ENCODE peak calls at places on chromosomes 5 and 9, in four cellular contexts. B is BE2C, E is IMR-90, K is adrenal gland. F is an unnamed sample.

GRCh38 chr5:117803533-117803932 is 1184.8 kb downstream of the DTWD2 start:
- DNase-seq in B (no peak), E (peak; percentile 90), K (no peak), F (peak; percentile 93)

GRCh38 chr5:123178693-123179092 is 89.7 kb downstream of the PRDM6 start:
- DNase-seq in B (no peak), E (no peak), K (no peak), F (no peak)

GRCh38 chr9:95385521-95385920 is 68.0 kb upstream of the FANCC start:
- DNase-seq in B (no peak), E (no peak), K (no peak), F (no peak)

GRCh38 chr9:17810293-17810692 is 231.4 kb downstream of the SH3GL2 start:
- DNase-seq in B (no peak), E (no peak), K (no peak), F (no peak)

GRCh38 chr9:5800969-5801738 is 31.8 kb downstream of the ERMP1 start:
- DNase-seq in B (no peak), E (no peak), K (no peak), F (no peak)

GRCh38 chr5:87541668-87542067 is 128.9 kb upstream of the CCNH start:
- DNase-seq in B (no peak), E (no peak), K (no peak), F (no peak)

GRCh38 chr9:135310134-135310533 is 169.4 kb upstream of the PPP1R26 start:
- DNase-seq in B (peak; percentile 75), E (no peak), K (no peak), F (no peak)

GRCh38 chr5:115842952-115843351 is 1.2 kb downstream of the AP3S1 start:
- DNase-seq in B (no peak), E (no peak), K (no peak), F (no peak)

GRCh38 chr5:149728303-149728702 is 1.8 kb upstream of the PPARGC1B start:
- DNase-seq in B (no peak), E (no peak), K (no peak), F (no peak)

GRCh38 chr5:60722416-60722815 is 22.4 kb upstream of the DEPDC1B start:
- DNase-seq in B (no peak), E (no peak), K (no peak), F (no peak)

GRCh38 chr5:153490124-153491085 is at the start of gene GRIA1:
- DNase-seq in B (no peak), E (peak; percentile 9), K (no peak), F (no peak)
- H3K4me3 ChIP-seq in B (peak within 1 kb of the TSS; percentile 15), E (peak within 1 kb of the TSS; percentile 24), K (no peak within 1 kb of the TSS), F (peak within 1 kb of the TSS; percentile 48)

DNA sequence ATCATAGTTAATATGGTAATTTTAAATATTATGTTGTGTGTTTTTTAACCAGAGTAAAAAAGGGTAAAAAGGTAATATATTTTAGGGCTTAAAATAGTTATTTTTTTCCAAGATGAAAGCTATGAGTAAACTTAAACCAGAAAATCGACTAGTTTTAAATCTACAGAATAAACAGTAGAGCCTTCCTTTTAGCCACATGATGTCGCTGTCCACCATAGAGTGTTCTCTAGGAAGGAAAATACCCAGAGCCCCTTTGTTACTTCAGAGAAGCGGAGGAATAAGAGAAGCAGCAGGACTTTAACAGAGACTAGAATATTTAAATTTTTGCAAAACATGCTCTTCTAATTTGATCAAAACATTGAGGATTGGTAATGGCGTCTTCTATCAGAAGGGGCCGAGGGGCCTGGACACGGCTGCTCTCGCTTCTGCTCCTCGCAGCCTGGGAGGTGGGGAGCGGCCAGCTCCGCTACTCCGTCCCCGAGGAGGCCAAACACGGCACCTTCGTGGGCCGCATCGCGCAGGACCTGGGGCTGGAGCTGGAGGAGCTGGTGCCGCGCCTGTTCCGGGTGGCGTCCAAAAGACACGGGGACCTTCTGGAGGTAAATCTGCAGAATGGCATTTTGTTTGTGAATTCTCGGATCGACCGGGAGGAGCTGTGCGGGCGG is at the start of gene PCDHA2:
- DNase-seq in B (peak; percentile 59), E (no peak), K (no peak), F (no peak)
- TF ChIP-seq CTCF in B (peak; percentile 87), E (no peak), K (no peak), F (no peak)

GRCh38 chr5:128815201-128815600 is 150.1 kb upstream of the SLC27A6 start:
- DNase-seq in B (no peak), E (no peak), K (no peak), F (no peak)
- H3K36me3 ChIP-seq in B (no peaks in the 10 kb centered on the region), E (no peaks in the 10 kb centered on the region), K (no peaks in the 10 kb centered on the region), F (no peaks in the 10 kb centered on the region)

GRCh38 chr9:106860731-106861584 is 2.0 kb upstream of the ZNF462 start:
- DNase-seq in B (peak; percentile 20), E (peak; percentile 38), K (peak; percentile 47), F (no peak)
- H3K4me3 ChIP-seq in B (peak overlapping the region; percentile 94), E (peak overlapping the region; percentile 68), K (peak overlapping the region; percentile 30), F (peak overlapping the region; percentile 77)

GRCh38 chr5:176619203-176619568 is 9.2 kb upstream of the GPRIN1 start:
- DNase-seq in B (peak; percentile 99), E (peak; percentile 86), K (peak; percentile 83), F (peak; percentile 14)
- TF ChIP-seq CTCF in B (peak; percentile 52), E (peak; percentile 72), K (no peak), F (peak; percentile 54)

GRCh38 chr9:133640160-133640559 is 4.0 kb downstream of the DBH start:
- DNase-seq in B (no peak), E (no peak), K (no peak), F (no peak)
- H3K36me3 ChIP-seq in B (peaks cover 62% of the 10 kb centered on the region), E (no peaks in the 10 kb centered on the region), K (no peaks in the 10 kb centered on the region), F (no peaks in the 10 kb centered on the region)

DNA sequence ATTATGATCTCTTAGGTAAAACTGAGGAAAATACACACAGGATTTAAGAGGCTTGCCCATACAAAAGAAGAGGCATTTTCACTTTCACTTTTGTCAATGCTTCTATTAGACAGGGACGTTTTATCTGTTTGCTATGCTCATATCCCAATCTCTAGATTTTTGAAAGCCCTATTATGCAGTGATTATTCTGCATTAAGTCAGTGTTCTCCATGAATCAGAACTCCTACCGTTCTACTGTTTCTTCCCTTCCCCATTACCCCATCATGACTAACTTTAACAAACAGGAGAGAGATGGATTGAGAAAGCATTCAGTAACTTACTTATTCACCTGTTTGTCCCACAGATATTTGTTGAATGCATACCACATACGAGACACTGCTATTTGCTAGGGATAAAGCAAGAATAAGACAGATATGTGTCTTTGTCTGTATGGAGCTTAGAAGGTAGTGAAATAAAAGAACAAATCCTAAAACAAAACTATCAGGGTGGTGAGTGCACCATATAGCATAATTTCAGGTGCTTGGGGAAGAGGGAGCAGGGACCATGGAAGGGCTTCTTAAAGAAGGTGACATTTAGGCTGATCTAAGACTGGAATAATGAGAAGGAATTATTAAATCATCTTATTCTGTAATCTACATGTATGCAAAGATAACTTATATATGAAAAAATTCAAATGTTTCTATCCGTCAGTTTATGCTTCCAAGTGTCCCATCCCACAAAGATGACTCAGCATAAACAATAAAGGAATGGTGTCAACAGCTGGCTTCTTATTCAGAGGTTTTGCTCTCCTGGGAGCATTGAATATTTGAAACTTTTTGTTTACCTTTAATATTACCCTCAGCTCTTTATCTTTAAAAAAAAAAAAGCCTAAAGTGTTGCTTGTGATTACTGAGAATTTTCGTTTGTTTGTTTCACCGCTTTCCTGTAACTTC is 328.1 kb downstream of the HINT1 start:
- DNase-seq in B (no peak), E (no peak), K (no peak), F (no peak)
- H3K4me3 ChIP-seq in B (peak overlapping the region; percentile 52), E (no peak overlapping the region), K (no peak overlapping the region), F (no peak overlapping the region)

GRCh38 chr9:19634881-19635280 is 154.0 kb downstream of the SLC24A2 start:
- DNase-seq in B (no peak), E (no peak), K (no peak), F (no peak)
- TF ChIP-seq CTCF in B (no peak), E (no peak), K (no peak), F (no peak)

DNA sequence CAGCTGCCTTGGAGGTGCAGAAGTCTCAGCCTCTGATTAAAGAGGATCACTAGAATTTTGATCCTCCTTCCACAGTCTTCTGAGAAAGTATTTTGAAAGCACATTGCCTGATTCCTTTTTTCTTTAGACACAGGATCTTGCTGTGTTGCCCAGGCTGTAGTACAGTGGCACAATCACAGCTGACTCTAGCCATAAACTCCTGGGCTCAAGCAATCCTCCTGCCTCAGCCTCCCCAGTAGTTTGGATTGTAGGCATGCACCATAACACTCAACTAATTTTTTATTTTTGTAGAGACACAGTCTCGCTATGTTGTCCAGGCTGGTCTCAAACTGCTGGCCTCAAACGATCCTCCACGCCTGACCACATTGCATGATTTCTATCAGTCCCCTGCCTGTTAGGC is 74.5 kb downstream of the FAM78A start:
- DNase-seq in B (no peak), E (no peak), K (no peak), F (no peak)
- H3K36me3 ChIP-seq in B (peaks cover 46% of the 10 kb centered on the region), E (peaks cover 44% of the 10 kb centered on the region), K (peaks cover 62% of the 10 kb centered on the region), F (peaks cover 20% of the 10 kb centered on the region)

F was measured in BJ.